ENCODE peak calls at places on chromosome X, in eight cellular contexts. One of them, this sample, is unnamed.

GRCh38 chrX:145464650-145465049 is 217.3 kb downstream of the SPANXN1 start:
- DNase-seq in H9: no peak
- DNase-seq in GM19239: no peak
- DNase-seq in NCI-H510A treated with DMSO at 0.1 percent for 48 hours: no peak
- DNase-seq in fibroblast of pulmonary artery: no peak
- DNase-seq in stomach: no peak
- DNase-seq in Caco-2: no peak
- DNase-seq in body of pancreas: no peak
- DNase-seq in this sample: no peak

GRCh38 chrX:13029831-13030771 is 14.3 kb downstream of the FAM9C start:
- DNase-seq in Caco-2: peak
- DNase-seq in stomach: no peak
- DNase-seq in body of pancreas: no peak
- DNase-seq in H9: peak
- DNase-seq in GM19239: no peak
- DNase-seq in NCI-H510A treated with DMSO at 0.1 percent for 48 hours: no peak
- DNase-seq in fibroblast of pulmonary artery: peak
- DNase-seq in this sample: peak

GRCh38 chrX:10833299-10834169 is 213.1 kb upstream of the MID1 start:
- DNase-seq in body of pancreas: peak
- DNase-seq in H9: peak
- DNase-seq in stomach: peak
- DNase-seq in Caco-2: peak
- DNase-seq in fibroblast of pulmonary artery: no peak
- DNase-seq in NCI-H510A treated with DMSO at 0.1 percent for 48 hours: peak
- DNase-seq in GM19239: no peak
- DNase-seq in this sample: peak

GRCh38 chrX:15739886-15740285 is 1.8 kb downstream of the CA5B start:
- DNase-seq in NCI-H510A treated with DMSO at 0.1 percent for 48 hours: no peak
- DNase-seq in H9: no peak
- DNase-seq in fibroblast of pulmonary artery: peak
- DNase-seq in GM19239: no peak
- DNase-seq in body of pancreas: no peak
- DNase-seq in stomach: no peak
- DNase-seq in Caco-2: no peak
- DNase-seq in this sample: no peak

GRCh38 chrX:130539721-130540321 is 138.0 kb downstream of the RBMX2 start:
- DNase-seq in NCI-H510A treated with DMSO at 0.1 percent for 48 hours: peak
- DNase-seq in fibroblast of pulmonary artery: peak
- DNase-seq in stomach: peak
- DNase-seq in body of pancreas: peak
- DNase-seq in GM19239: no peak
- DNase-seq in H9: peak
- DNase-seq in Caco-2: peak
- DNase-seq in this sample: peak

GRCh38 chrX:111181883-111182400 is 86.0 kb downstream of the PAK3 start:
- DNase-seq in Caco-2: no peak
- DNase-seq in H9: no peak
- DNase-seq in NCI-H510A treated with DMSO at 0.1 percent for 48 hours: peak
- DNase-seq in GM19239: no peak
- DNase-seq in body of pancreas: no peak
- DNase-seq in stomach: no peak
- DNase-seq in fibroblast of pulmonary artery: no peak
- DNase-seq in this sample: no peak

GRCh38 chrX:7147431-7147977 is at the start of gene STS:
- DNase-seq in Caco-2: peak
- DNase-seq in fibroblast of pulmonary artery: peak
- DNase-seq in GM19239: no peak
- DNase-seq in NCI-H510A treated with DMSO at 0.1 percent for 48 hours: no peak
- DNase-seq in body of pancreas: peak
- DNase-seq in H9: peak
- DNase-seq in stomach: peak
- DNase-seq in this sample: peak

GRCh38 chrX:50081282-50081955 is 119.4 kb downstream of the AKAP4 start:
- DNase-seq in Caco-2: peak
- DNase-seq in stomach: peak
- DNase-seq in H9: peak
- DNase-seq in fibroblast of pulmonary artery: peak
- DNase-seq in GM19239: no peak
- DNase-seq in body of pancreas: peak
- DNase-seq in NCI-H510A treated with DMSO at 0.1 percent for 48 hours: peak
- DNase-seq in this sample: peak

GRCh38 chrX:15674514-15674898 is 9.9 kb upstream of the CLTRN start:
- DNase-seq in H9: no peak
- DNase-seq in NCI-H510A treated with DMSO at 0.1 percent for 48 hours: peak
- DNase-seq in fibroblast of pulmonary artery: peak
- DNase-seq in Caco-2: peak
- DNase-seq in GM19239: peak
- DNase-seq in body of pancreas: peak
- DNase-seq in stomach: peak
- DNase-seq in this sample: peak

GRCh38 chrX:142068365-142068764 is 136.7 kb downstream of the MAGEC2 start:
- DNase-seq in GM19239: no peak
- DNase-seq in H9: no peak
- DNase-seq in NCI-H510A treated with DMSO at 0.1 percent for 48 hours: no peak
- DNase-seq in Caco-2: no peak
- DNase-seq in body of pancreas: no peak
- DNase-seq in stomach: no peak
- DNase-seq in fibroblast of pulmonary artery: no peak
- DNase-seq in this sample: no peak

This sample was measured in astrocyte of the hippocampus.